ENCODE peak calls at places on chromosomes 13 and 19, in six cellular contexts. K is AG04449, C is body of pancreas, N is stomach, F is cardiac muscle cell, Q is Peyer's patch. W is an unnamed sample.

GRCh38 chr19:35224681-35225604 is 3.6 kb downstream of the FAM187B start:
- DNase-seq in K (no peak), C (peak; percentile 84), N (no peak), F (no peak), Q (peak; percentile 53), W (no peak)

GRCh38 chr19:7926727-7927604 is 1.0 kb upstream of the CTXN1 start:
- DNase-seq in K (no peak), C (no peak), N (no peak), F (no peak), Q (no peak), W (no peak)

GRCh38 chr13:66794340-66795031 is 435.6 kb downstream of the PCDH9 start:
- DNase-seq in K (no peak), C (no peak), N (no peak), F (no peak), Q (no peak), W (no peak)

GRCh38 chr13:110907951-110908898 is 6.6 kb downstream of the ANKRD10 start:
- DNase-seq in K (no peak), C (peak; percentile 77), N (peak; percentile 71), F (peak; percentile 67), Q (peak; percentile 69), W (no peak)

GRCh38 chr19:18249834-18250233 is 23.6 kb upstream of the PDE4C start:
- DNase-seq in K (no peak), C (no peak), N (no peak), F (no peak), Q (no peak), W (no peak)

GRCh38 chr13:96238241-96238640 is 148.3 kb downstream of the HS6ST3 start:
- DNase-seq in K (no peak), C (no peak), N (no peak), F (no peak), Q (no peak), W (no peak)

GRCh38 chr19:50427997-50428425 is 4.7 kb upstream of the MYBPC2 start:
- DNase-seq in K (peak; percentile 5), C (peak; percentile 82), N (peak; percentile 92), F (peak; percentile 93), Q (peak; percentile 92), W (no peak)

GRCh38 chr19:8262431-8262830 is 45.7 kb downstream of the CD320 start:
- DNase-seq in K (no peak), C (no peak), N (peak; percentile 9), F (no peak), Q (no peak), W (no peak)

GRCh38 chr19:11304936-11305335 is 9.0 kb downstream of the TSPAN16 start:
- DNase-seq in K (no peak), C (no peak), N (no peak), F (no peak), Q (no peak), W (no peak)

GRCh38 chr13:25881946-25882574 is 169.8 kb downstream of the SHISA2 start:
- DNase-seq in K (no peak), C (no peak), N (no peak), F (peak; percentile 50), Q (no peak), W (no peak)

GRCh38 chr19:18469245-18470107 is 31.5 kb upstream of the ISYNA1 start:
- DNase-seq in K (no peak), C (peak; percentile 73), N (peak; percentile 72), F (peak; percentile 80), Q (peak; percentile 85), W (no peak)

GRCh38 chr19:1746401-1747284 is 6.7 kb upstream of the ONECUT3 start:
- DNase-seq in K (no peak), C (no peak), N (peak; percentile 29), F (peak; percentile 49), Q (no peak), W (no peak)

GRCh38 chr13:102128216-102128800 is 273.5 kb downstream of the FGF14 start:
- DNase-seq in K (no peak), C (no peak), N (no peak), F (no peak), Q (no peak), W (no peak)

GRCh38 chr19:41376241-41376997 is at the start of gene TMEM91:
- DNase-seq in K (no peak), C (peak; percentile 64), N (peak; percentile 34), F (peak; percentile 44), Q (peak; percentile 60), W (no peak)

GRCh38 chr13:106186366-106187030 is 349.0 kb downstream of the EFNB2 start:
- DNase-seq in K (no peak), C (no peak), N (no peak), F (no peak), Q (no peak), W (no peak)

GRCh38 chr19:29308977-29309520 is 96.1 kb upstream of the UQCRFS1 start:
- DNase-seq in K (no peak), C (no peak), N (no peak), F (no peak), Q (no peak), W (no peak)

GRCh38 chr13:79549355-79550106 is 68.6 kb downstream of the NDFIP2 start:
- DNase-seq in K (no peak), C (no peak), N (no peak), F (peak; percentile 28), Q (no peak), W (no peak)

GRCh38 chr13:95552208-95552538 is 347 bp upstream of the CLDN10 start:
- DNase-seq in K (no peak), C (no peak), N (no peak), F (no peak), Q (no peak), W (no peak)

GRCh38 chr13:41648314-41648935 is 191.1 kb downstream of the RGCC start:
- DNase-seq in K (no peak), C (no peak), N (no peak), F (peak; percentile 62), Q (no peak), W (no peak)

GRCh38 chr13:112992931-112993700 is 24.1 kb downstream of the MCF2L start:
- DNase-seq in K (no peak), C (no peak), N (no peak), F (no peak), Q (no peak), W (no peak)

GRCh38 chr13:102651392-102651791 is 43.5 kb downstream of the METTL21C start:
- DNase-seq in K (no peak), C (no peak), N (no peak), F (peak; percentile 21), Q (no peak), W (no peak)

GRCh38 chr19:45782162-45782623 is at the start of gene DMPK:
- DNase-seq in K (no peak), C (peak; percentile 66), N (no peak), F (no peak), Q (no peak), W (no peak)

GRCh38 chr19:4971424-4971793 is 2.5 kb downstream of the KDM4B start:
- DNase-seq in K (no peak), C (peak; percentile 49), N (peak; percentile 38), F (peak; percentile 15), Q (peak; percentile 71), W (no peak)

GRCh38 chr13:99220199-99220931 is 19.7 kb downstream of the UBAC2 start:
- DNase-seq in K (no peak), C (no peak), N (no peak), F (no peak), Q (no peak), W (no peak)

GRCh38 chr19:51253088-51253806 is 2.4 kb downstream of the SIGLECL1 start:
- DNase-seq in K (no peak), C (no peak), N (no peak), F (no peak), Q (no peak), W (no peak)

GRCh38 chr19:20078696-20079095 is 896 bp downstream of the ZNF90 start:
- DNase-seq in K (no peak), C (peak; percentile 35), N (no peak), F (peak; percentile 74), Q (peak; percentile 49), W (peak; percentile 58)

GRCh38 chr13:77457989-77458388 is 77.5 kb upstream of the SCEL start:
- DNase-seq in K (no peak), C (no peak), N (no peak), F (no peak), Q (no peak), W (no peak)
- TF ChIP-seq CTCF in K (no peak), C (no peak), N (no peak), F (no peak), Q (no peak), W (no peak)

DNA sequence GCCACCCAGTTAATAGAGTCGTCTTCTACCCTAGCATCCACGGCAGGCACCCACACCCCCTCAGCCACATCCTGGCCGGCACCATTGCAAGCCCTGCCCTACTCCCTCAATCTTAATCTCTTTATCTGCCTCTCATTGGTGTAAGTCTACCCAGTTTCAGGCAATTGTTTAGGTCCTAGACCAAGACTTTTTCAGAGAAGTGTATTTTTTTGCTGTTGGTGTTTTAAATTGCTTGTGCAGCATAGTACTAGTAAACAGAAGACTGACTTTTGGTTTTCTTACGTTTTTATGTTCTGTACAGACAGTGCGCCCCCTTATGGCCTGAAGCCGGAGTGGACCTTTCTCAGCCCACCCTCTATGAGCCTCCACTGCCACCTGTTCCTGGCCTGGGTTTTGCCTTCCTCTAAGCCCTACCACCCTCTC is 2.3 kb upstream of the LCP1 start:
- DNase-seq in K (no peak), C (peak; percentile 39), N (peak; percentile 38), F (peak; percentile 28), Q (peak; percentile 90), W (no peak)
- TF ChIP-seq CTCF in K (peak; percentile 16), C (no peak), N (peak; percentile 21), F (peak; percentile 57), Q (peak; percentile 47), W (peak; percentile 29)

DNA sequence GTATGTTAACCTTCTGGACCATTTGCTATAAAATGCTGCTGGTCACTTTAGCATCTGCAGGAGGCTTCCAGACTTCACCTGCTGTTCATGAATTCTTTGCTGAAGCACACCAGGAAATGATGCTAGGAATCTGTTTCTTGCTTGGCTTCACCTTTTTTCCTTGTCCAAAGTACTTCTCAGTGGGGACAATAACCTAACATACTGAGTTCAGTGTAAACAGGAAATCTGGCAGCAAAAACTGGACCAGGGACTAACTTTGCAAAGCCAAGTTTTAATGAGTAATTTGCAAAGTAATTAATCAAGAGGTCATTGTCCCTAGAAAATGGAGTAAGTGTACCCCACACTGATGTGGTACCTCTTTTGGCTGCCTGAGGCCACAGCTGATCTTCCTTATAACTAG is 128.4 kb downstream of the RXFP2 start:
- DNase-seq in K (no peak), C (no peak), N (no peak), F (no peak), Q (no peak), W (no peak)
- TF ChIP-seq CTCF in K (no peak), C (no peak), N (no peak), F (no peak), Q (no peak), W (no peak)

GRCh38 chr19:33132425-33132824 is 511 bp downstream of the WDR88 start:
- DNase-seq in K (no peak), C (no peak), N (no peak), F (no peak), Q (no peak), W (no peak)
- TF ChIP-seq CTCF in K (peak; percentile 22), C (no peak), N (no peak), F (peak; percentile 31), Q (no peak), W (no peak)

DNA sequence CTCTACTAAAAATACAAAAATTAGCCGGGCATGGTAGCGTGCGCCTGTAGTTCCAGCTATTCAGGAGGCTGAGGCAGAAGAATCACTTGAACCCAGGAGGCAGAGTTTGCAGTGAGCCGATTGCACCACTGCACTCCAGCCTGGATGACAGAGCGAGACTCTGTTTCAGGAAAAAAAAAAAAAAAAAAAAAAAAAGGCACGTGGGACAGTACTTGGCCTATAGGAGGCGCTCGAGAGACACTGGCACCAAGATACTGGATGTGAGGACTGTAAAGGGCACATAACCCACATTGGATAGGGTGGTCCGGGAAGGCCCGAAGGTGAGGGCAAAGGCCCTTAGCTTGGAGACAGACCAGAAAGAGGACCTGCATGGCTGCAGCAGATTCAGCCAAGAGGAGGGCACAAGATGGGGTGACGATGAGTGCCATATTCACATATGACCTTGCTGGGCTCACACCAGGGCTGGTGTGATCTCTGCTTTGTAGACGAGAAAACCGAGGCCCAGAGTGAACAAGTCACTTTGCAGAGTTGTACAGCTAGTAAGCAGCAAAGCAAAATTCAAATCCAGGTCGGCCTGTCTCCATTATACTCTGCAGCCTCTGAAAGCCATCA is 89.4 kb downstream of the DPF1 start:
- DNase-seq in K (no peak), C (peak; percentile 46), N (peak; percentile 27), F (peak; percentile 53), Q (peak; percentile 55), W (no peak)
- TF ChIP-seq CTCF in K (peak; percentile 52), C (no peak), N (no peak), F (peak; percentile 65), Q (peak; percentile 22), W (peak; percentile 53)